ENCODE peak calls at places on chromosome 14, in four cellular contexts. G, Z, U and X are unnamed samples.

GRCh38 chr14:52949711-52950409 is 990 bp downstream of the FERMT2 start:
- DNase-seq in G (no peak), Z (peak; percentile 20), U (no peak), X (no peak)

GRCh38 chr14:102964152-102964730 is 41.8 kb downstream of the AMN start:
- DNase-seq in G (no peak), Z (no peak), U (no peak), X (no peak)

GRCh38 chr14:57833304-57833703 is 32.6 kb downstream of the SLC35F4 start:
- DNase-seq in G (peak; percentile 88), Z (peak; percentile 38), U (no peak), X (no peak)

GRCh38 chr14:72745546-72745945 is 148.4 kb downstream of the DPF3 start:
- DNase-seq in G (no peak), Z (no peak), U (no peak), X (no peak)

GRCh38 chr14:100048786-100049185 is 16.4 kb upstream of the EVL start:
- DNase-seq in G (no peak), Z (no peak), U (no peak), X (no peak)

GRCh38 chr14:50559990-50560928 is at the start of gene ATL1:
- DNase-seq in G (peak; percentile 80), Z (peak; percentile 76), U (peak; percentile 81), X (peak; percentile 59)

GRCh38 chr14:32620303-32620702 is 291.2 kb downstream of the AKAP6 start:
- DNase-seq in G (no peak), Z (no peak), U (no peak), X (no peak)

GRCh38 chr14:24398298-24398942 is 383 bp upstream of the NYNRIN start:
- DNase-seq in G (no peak), Z (no peak), U (peak; percentile 64), X (no peak)

GRCh38 chr14:23548351-23549318 is 2.9 kb downstream of the ZFHX2 start:
- DNase-seq in G (no peak), Z (no peak), U (peak; percentile 64), X (no peak)

DNA sequence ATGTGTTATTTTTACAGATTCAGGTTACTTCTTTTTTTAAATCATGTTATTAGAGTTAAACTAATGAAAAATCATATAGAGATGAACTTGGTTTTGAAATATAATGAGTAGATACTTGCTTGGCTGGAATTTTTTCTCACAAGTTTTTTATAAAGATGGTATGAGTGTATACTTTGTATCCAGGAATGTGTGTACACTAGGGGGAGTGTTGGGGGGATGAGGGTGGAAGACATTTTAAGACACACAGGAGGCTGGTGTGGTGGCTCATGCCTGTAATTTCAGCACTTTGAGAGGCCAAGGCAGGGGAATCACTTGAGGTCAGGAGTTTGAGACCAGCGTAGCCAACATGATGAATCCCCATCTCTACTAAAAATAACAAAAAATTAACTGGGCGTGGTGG is 23.2 kb downstream of the PPM1A start:
- DNase-seq in G (no peak), Z (no peak), U (no peak), X (no peak)
- TF ChIP-seq CTCF in G (no peak), Z (no peak), U (no peak), X (no peak)

GRCh38 chr14:101916816-101917412 is 47.5 kb upstream of the DYNC1H1 start:
- DNase-seq in G (no peak), Z (no peak), U (no peak), X (no peak)
- TF ChIP-seq CTCF in G (no peak), Z (no peak), U (no peak), X (no peak)

GRCh38 chr14:71705460-71705859 is 226.8 kb upstream of the RGS6 start:
- DNase-seq in G (no peak), Z (no peak), U (no peak), X (no peak)
- TF ChIP-seq CTCF in G (no peak), Z (no peak), U (no peak), X (no peak)

GRCh38 chr14:29529418-29529817 is 398.2 kb downstream of the PRKD1 start:
- DNase-seq in G (no peak), Z (no peak), U (no peak), X (peak; percentile 58)
- TF ChIP-seq CTCF in G (peak; percentile 53), Z (no peak), U (peak; percentile 34), X (peak; percentile 86)